ENCODE peak calls at places on chromosomes 5 and 9, in ten cellular contexts. S is uterus, X is gastrocnemius medialis, O is spleen, Q is H54, Z is stomach, I is esophagus squamous epithelium, K is heart left ventricle, W is endothelial cell of umbilical vein, N is IMR-90. U is an unnamed sample.

GRCh38 chr9:16627967-16628366 is 242.5 kb downstream of the BNC2 start:
- DNase-seq in N (peak; percentile 96), W (peak; percentile 92), O (no peak), Q (peak; percentile 15), Z (no peak), S (no peak), K (peak; percentile 46), I (no peak), X (peak; percentile 33), U (no peak)

GRCh38 chr9:135369401-135369800 is 110.2 kb upstream of the PPP1R26 start:
- DNase-seq in Q (peak; percentile 49), N (no peak), W (no peak), S (no peak), X (no peak), O (no peak), I (no peak), Z (no peak), K (no peak), U (no peak)

GRCh38 chr5:82833277-82833676 is 243.9 kb downstream of the TMEM167A start:
- DNase-seq in W (no peak), K (no peak), S (no peak), O (no peak), I (no peak), Q (no peak), X (no peak), Z (no peak), N (no peak), U (no peak)

GRCh38 chr5:134246771-134247329 is 21.0 kb upstream of the PPP2CA start:
- DNase-seq in O (no peak), Z (no peak), Q (no peak), X (peak; percentile 44), S (no peak), W (no peak), I (no peak), K (peak; percentile 74), N (no peak), U (no peak)

GRCh38 chr5:17290620-17290974 is 73.2 kb downstream of the BASP1 start:
- DNase-seq in N (no peak), O (no peak), X (no peak), I (no peak), K (no peak), S (no peak), Q (no peak), Z (no peak), W (no peak), U (no peak)

GRCh38 chr5:104952876-104953275 is 1390.3 kb upstream of the NUDT12 start:
- DNase-seq in K (no peak), S (no peak), Q (no peak), O (no peak), W (no peak), I (no peak), Z (no peak), N (no peak), X (no peak), U (no peak)

GRCh38 chr9:78396087-78396486 is 99.2 kb downstream of the PSAT1 start:
- DNase-seq in N (no peak), Z (no peak), Q (no peak), W (no peak), I (no peak), S (no peak), O (no peak), X (no peak), K (no peak), U (no peak)

GRCh38 chr5:134506054-134507039 is 19.1 kb upstream of the JADE2 start:
- DNase-seq in X (peak; percentile 63), N (no peak), W (no peak), Q (peak; percentile 83), I (no peak), K (peak; percentile 81), S (peak; percentile 70), Z (peak; percentile 92), O (peak; percentile 74), U (no peak)

GRCh38 chr9:5630038-5630507 is 1.2 kb downstream of the RIC1 start:
- DNase-seq in X (no peak), W (peak; percentile 69), I (no peak), Q (no peak), Z (no peak), K (no peak), O (no peak), N (no peak), S (no peak), U (peak; percentile 61)

GRCh38 chr9:5629312-5630037 is 568 bp downstream of the RIC1 start:
- DNase-seq in Q (no peak), S (peak; percentile 26), X (no peak), W (peak; percentile 59), O (no peak), N (no peak), I (no peak), Z (peak; percentile 55), K (peak; percentile 65), U (peak; percentile 81)

GRCh38 chr9:5628530-5629311 is at the start of gene RIC1:
- DNase-seq in S (peak; percentile 91), K (peak; percentile 93), X (peak; percentile 91), O (peak; percentile 98), Z (peak; percentile 91), I (peak; percentile 73), Q (peak; percentile 78), N (peak; percentile 89), W (peak; percentile 94), U (peak; percentile 95)

GRCh38 chr9:5626727-5627634 is 1.9 kb upstream of the RIC1 start:
- DNase-seq in I (no peak), W (peak; percentile 79), S (no peak), K (peak; percentile 22), X (peak; percentile 83), O (no peak), Z (no peak), Q (no peak), N (peak; percentile 69), U (peak; percentile 87)

GRCh38 chr9:5628183-5628529 is 751 bp upstream of the RIC1 start:
- DNase-seq in K (no peak), I (no peak), Q (no peak), X (no peak), S (no peak), O (no peak), N (no peak), W (no peak), Z (no peak), U (no peak)
- TF ChIP-seq POLR2A in K (no peak), I (no peak), Q (no peak), X (no peak), S (no peak), O (no peak), N (no peak), W (no peak), Z (no peak), U (no peak)

GRCh38 chr5:132495672-132496630 is 5.4 kb upstream of the IRF1 start:
- DNase-seq in I (peak; percentile 75), Z (peak; percentile 96), O (peak; percentile 100), N (peak; percentile 82), X (peak; percentile 57), W (peak; percentile 67), K (peak; percentile 95), S (peak; percentile 93), Q (peak; percentile 86), U (peak; percentile 90)

GRCh38 chr5:132498152-132498551 is 7.6 kb upstream of the IRF1 start:
- DNase-seq in Q (peak; percentile 71), X (no peak), W (peak; percentile 37), I (no peak), N (peak; percentile 75), K (no peak), O (peak; percentile 78), Z (peak; percentile 60), S (peak; percentile 44), U (no peak)

GRCh38 chr5:132497488-132497997 is 7.0 kb upstream of the IRF1 start:
- DNase-seq in W (peak; percentile 90), O (peak; percentile 83), K (peak; percentile 81), I (no peak), X (no peak), Z (peak; percentile 63), S (peak; percentile 80), Q (peak; percentile 91), N (peak; percentile 95), U (no peak)

GRCh38 chr5:132495063-132495671 is 4.6 kb upstream of the IRF1 start:
- DNase-seq in W (no peak), K (no peak), Z (peak; percentile 25), Q (no peak), I (no peak), X (no peak), O (peak; percentile 81), N (no peak), S (no peak), U (peak; percentile 82)

DNA sequence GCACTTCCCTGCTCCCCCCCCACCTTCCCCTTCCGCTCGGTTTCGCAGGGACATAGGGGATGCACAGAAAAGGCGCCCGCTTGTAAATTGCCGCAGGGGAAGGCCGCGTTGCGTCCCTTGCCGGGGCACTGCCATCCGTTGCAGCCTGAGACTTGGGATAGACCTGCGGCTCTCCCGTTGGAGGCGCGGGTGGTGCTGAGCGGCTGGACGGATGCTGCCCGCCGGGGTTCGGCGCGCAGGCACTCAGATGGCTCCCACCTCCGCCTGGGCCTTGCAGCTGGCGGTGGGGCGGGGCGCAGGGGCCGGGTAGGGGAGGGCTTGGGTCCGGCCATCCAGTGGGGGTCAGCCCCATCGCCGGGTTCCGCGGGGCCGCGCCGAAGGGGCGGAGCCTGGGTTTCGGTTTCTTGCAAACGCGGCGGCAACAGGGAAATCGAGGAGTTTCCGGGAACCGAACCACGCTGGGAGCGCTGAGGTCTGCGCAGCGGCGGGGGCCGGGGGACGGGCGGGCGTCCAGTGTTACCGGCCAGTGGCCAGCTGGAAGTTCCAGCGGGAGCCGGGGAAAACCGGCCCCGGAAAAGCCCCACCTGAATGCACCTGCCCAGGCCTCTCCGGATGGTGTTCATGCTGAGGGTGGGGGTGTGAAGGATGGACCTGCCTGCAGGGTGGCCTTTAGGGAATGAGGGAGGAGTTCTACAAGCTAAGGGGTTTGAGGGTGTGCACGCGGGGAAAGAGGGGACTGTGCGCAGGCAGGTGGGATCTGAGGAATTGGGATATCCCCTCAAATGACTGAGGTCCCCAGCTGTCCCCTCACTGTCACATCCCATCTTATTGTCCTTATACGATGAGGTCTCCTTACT is 6.3 kb upstream of the IRF1 start:
- DNase-seq in S (peak; percentile 88), Q (peak; percentile 74), Z (peak; percentile 93), I (peak; percentile 52), N (peak; percentile 87), X (peak; percentile 58), W (peak; percentile 86), O (peak; percentile 97), K (peak; percentile 92), U (peak; percentile 87)
- TF ChIP-seq POLR2A in S (peak; percentile 21), Q (peak; percentile 70), Z (no peak), I (no peak), N (no peak), X (peak; percentile 25), W (peak; percentile 27), O (no peak), K (peak; percentile 18), U (no peak)

GRCh38 chr5:160423025-160423554 is 1.4 kb downstream of the PTTG1 start:
- DNase-seq in S (no peak), I (no peak), K (no peak), N (no peak), O (no peak), Q (no peak), W (no peak), X (no peak), Z (no peak), U (no peak)

GRCh38 chr5:160420331-160420610 is 1.4 kb upstream of the PTTG1 start:
- DNase-seq in S (no peak), X (no peak), N (no peak), Z (no peak), K (no peak), Q (no peak), I (no peak), O (no peak), W (no peak), U (no peak)

GRCh38 chr5:160421625-160422258 is at the start of gene PTTG1:
- DNase-seq in W (peak; percentile 99), K (peak; percentile 93), Q (peak; percentile 69), X (peak; percentile 90), I (peak; percentile 77), Z (peak; percentile 98), O (peak; percentile 96), S (peak; percentile 96), N (peak; percentile 96), U (peak; percentile 98)

GRCh38 chr5:160419458-160420330 is 813 bp upstream of the SLU7 start:
- DNase-seq in I (no peak), Q (no peak), O (no peak), K (no peak), W (no peak), S (no peak), X (no peak), Z (no peak), N (no peak), U (peak; percentile 41)

GRCh38 chr5:160418561-160419457 is at the start of gene SLU7:
- DNase-seq in Z (peak; percentile 96), W (peak; percentile 98), I (peak; percentile 67), X (peak; percentile 89), K (peak; percentile 94), N (peak; percentile 95), O (peak; percentile 96), Q (peak; percentile 67), S (peak; percentile 96), U (peak; percentile 96)
- TF ChIP-seq POLR2A in Z (no peak), W (no peak), I (peak; percentile 35), X (peak; percentile 67), K (peak; percentile 67), N (peak; percentile 93), O (no peak), Q (peak; percentile 29), S (peak; percentile 68), U (peak; percentile 84)

DNA sequence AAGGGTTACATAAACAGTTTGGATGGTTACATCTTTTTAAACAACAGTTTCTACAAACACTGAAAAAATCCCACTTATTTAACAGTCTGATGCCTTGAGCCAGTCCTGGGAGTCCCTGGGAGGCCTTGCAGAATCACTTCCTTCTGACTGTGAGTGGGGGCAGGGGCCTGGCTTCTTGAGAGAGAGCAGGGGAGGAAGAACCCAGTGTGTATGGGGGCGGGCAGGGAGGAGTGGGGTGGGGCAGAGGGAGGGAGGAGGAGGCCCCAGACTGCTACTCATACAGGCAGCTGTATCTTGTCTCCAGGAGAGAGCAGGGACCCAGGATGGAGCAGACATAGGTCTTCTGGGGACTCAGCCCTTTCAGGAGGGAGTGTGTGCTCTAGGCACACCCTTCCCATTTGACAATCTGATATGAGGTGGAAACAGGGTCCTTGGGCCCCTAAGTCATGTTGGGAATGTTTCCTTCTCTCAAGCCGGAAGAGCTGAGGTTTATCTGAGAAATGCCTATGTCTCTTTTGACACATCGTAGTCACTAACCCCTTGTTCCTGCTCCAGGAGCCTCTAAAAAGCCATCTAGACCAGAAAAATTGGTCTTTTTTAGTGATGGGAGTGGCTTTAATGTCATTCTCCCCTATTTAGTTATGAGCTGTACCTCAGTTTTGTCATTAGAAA is 52.8 kb downstream of the IRF1 start:
- DNase-seq in Z (peak; percentile 63), K (peak; percentile 87), I (no peak), O (peak; percentile 93), W (peak; percentile 16), X (peak; percentile 48), S (peak; percentile 90), Q (no peak), N (peak; percentile 96), U (peak; percentile 78)
- TF ChIP-seq POLR2A in Z (no peak), K (no peak), I (no peak), O (no peak), W (no peak), X (no peak), S (no peak), Q (no peak), N (peak; percentile 45), U (no peak)

U was measured in erythroblast.